ENCODE peak calls at places on chromosomes 11 and 22, in eight cellular contexts. One of them, this sample, is unnamed.

GRCh38 chr11:104522650-104523049 is 358.7 kb upstream of the PDGFD start:
- DNase-seq in body of pancreas: peak; percentile 73
- DNase-seq in left ventricle myocardium inferior: no peak
- DNase-seq in AG04450: peak; percentile 13
- DNase-seq in ascending aorta: no peak
- DNase-seq in transverse colon: no peak
- DNase-seq in fibroblast of lung: peak; percentile 24
- DNase-seq in thoracic aorta: no peak
- DNase-seq in this sample: no peak

GRCh38 chr22:50601669-50602337 is 1.2 kb downstream of the MAPK8IP2 start:
- DNase-seq in body of pancreas: no peak
- DNase-seq in left ventricle myocardium inferior: no peak
- DNase-seq in AG04450: no peak
- DNase-seq in ascending aorta: no peak
- DNase-seq in transverse colon: no peak
- DNase-seq in fibroblast of lung: no peak
- DNase-seq in thoracic aorta: no peak
- DNase-seq in this sample: no peak

GRCh38 chr11:67230406-67230805 is 35.9 kb upstream of the GRK2 start:
- DNase-seq in body of pancreas: no peak
- DNase-seq in left ventricle myocardium inferior: no peak
- DNase-seq in AG04450: no peak
- DNase-seq in ascending aorta: no peak
- DNase-seq in transverse colon: no peak
- DNase-seq in fibroblast of lung: no peak
- DNase-seq in thoracic aorta: no peak
- DNase-seq in this sample: no peak

GRCh38 chr11:34936945-34937344 is 20.5 kb downstream of the PDHX start:
- DNase-seq in body of pancreas: no peak
- DNase-seq in left ventricle myocardium inferior: no peak
- DNase-seq in AG04450: no peak
- DNase-seq in ascending aorta: no peak
- DNase-seq in transverse colon: no peak
- DNase-seq in fibroblast of lung: no peak
- DNase-seq in thoracic aorta: no peak
- DNase-seq in this sample: no peak

GRCh38 chr22:46072030-46072881 is 78.1 kb upstream of the PPARA start:
- DNase-seq in body of pancreas: peak; percentile 63
- DNase-seq in left ventricle myocardium inferior: peak; percentile 75
- DNase-seq in AG04450: no peak
- DNase-seq in ascending aorta: peak; percentile 83
- DNase-seq in transverse colon: peak; percentile 84
- DNase-seq in fibroblast of lung: no peak
- DNase-seq in thoracic aorta: no peak
- DNase-seq in this sample: peak; percentile 48

GRCh38 chr22:44088976-44089570 is 65.0 kb downstream of the PARVB start:
- DNase-seq in body of pancreas: no peak
- DNase-seq in left ventricle myocardium inferior: peak; percentile 66
- DNase-seq in AG04450: no peak
- DNase-seq in ascending aorta: no peak
- DNase-seq in transverse colon: peak; percentile 22
- DNase-seq in fibroblast of lung: no peak
- DNase-seq in thoracic aorta: no peak
- DNase-seq in this sample: no peak

GRCh38 chr11:128936546-128937275 is 6.0 kb downstream of the TP53AIP1 start:
- DNase-seq in body of pancreas: no peak
- DNase-seq in left ventricle myocardium inferior: no peak
- DNase-seq in AG04450: no peak
- DNase-seq in ascending aorta: no peak
- DNase-seq in transverse colon: no peak
- DNase-seq in fibroblast of lung: no peak
- DNase-seq in thoracic aorta: no peak
- DNase-seq in this sample: no peak

GRCh38 chr11:8233691-8234424 is 29.8 kb downstream of the LMO1 start:
- DNase-seq in body of pancreas: no peak
- DNase-seq in left ventricle myocardium inferior: no peak
- DNase-seq in AG04450: no peak
- DNase-seq in ascending aorta: no peak
- DNase-seq in transverse colon: no peak
- DNase-seq in fibroblast of lung: no peak
- DNase-seq in thoracic aorta: no peak
- DNase-seq in this sample: no peak

GRCh38 chr11:48103621-48104561 is 112.7 kb upstream of the OR4B1 start:
- DNase-seq in body of pancreas: no peak
- DNase-seq in left ventricle myocardium inferior: no peak
- DNase-seq in AG04450: no peak
- DNase-seq in ascending aorta: no peak
- DNase-seq in transverse colon: peak; percentile 51
- DNase-seq in fibroblast of lung: no peak
- DNase-seq in thoracic aorta: no peak
- DNase-seq in this sample: no peak

GRCh38 chr11:96149743-96150555 is 193.0 kb downstream of the MAML2 start:
- DNase-seq in body of pancreas: no peak
- DNase-seq in left ventricle myocardium inferior: no peak
- DNase-seq in AG04450: peak; percentile 68
- DNase-seq in ascending aorta: no peak
- DNase-seq in transverse colon: no peak
- DNase-seq in fibroblast of lung: no peak
- DNase-seq in thoracic aorta: no peak
- DNase-seq in this sample: no peak

DNA sequence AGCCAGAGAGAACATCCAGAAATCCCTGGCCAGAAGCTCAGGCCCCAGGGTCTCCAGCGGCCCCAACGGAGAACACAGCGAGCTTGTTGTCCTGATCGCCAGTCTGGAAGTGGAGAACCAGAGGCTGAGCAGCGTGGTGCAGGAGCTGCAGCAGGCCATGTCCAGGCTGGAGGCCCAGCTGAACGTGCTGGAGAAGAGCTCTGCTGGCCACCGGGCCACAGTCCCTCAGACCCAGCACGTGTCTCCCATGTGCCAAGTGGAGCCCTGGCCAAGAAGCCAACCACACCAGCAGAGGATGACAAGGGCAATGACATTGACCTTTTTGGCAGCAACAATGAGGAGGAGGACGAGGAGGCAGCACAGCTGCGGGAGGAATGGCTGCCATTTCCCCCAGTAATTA is 20.6 kb upstream of the SCGB1D1 start:
- DNase-seq in body of pancreas: no peak
- DNase-seq in left ventricle myocardium inferior: peak; percentile 38
- DNase-seq in AG04450: no peak
- DNase-seq in ascending aorta: no peak
- DNase-seq in transverse colon: no peak
- DNase-seq in fibroblast of lung: no peak
- DNase-seq in thoracic aorta: no peak
- DNase-seq in this sample: no peak
- H3K4me3 ChIP-seq in body of pancreas: no peak overlapping the region
- H3K4me3 ChIP-seq in left ventricle myocardium inferior: no peak overlapping the region
- H3K4me3 ChIP-seq in AG04450: no peak overlapping the region
- H3K4me3 ChIP-seq in ascending aorta: no peak overlapping the region
- H3K4me3 ChIP-seq in transverse colon: no peak overlapping the region
- H3K4me3 ChIP-seq in fibroblast of lung: no peak overlapping the region
- H3K4me3 ChIP-seq in thoracic aorta: no peak overlapping the region
- H3K4me3 ChIP-seq in this sample: no peak overlapping the region

GRCh38 chr11:15683528-15683927 is 568.8 kb downstream of the INSC start:
- DNase-seq in body of pancreas: no peak
- DNase-seq in left ventricle myocardium inferior: no peak
- DNase-seq in AG04450: no peak
- DNase-seq in ascending aorta: no peak
- DNase-seq in transverse colon: no peak
- DNase-seq in fibroblast of lung: no peak
- DNase-seq in thoracic aorta: no peak
- DNase-seq in this sample: no peak
- TF ChIP-seq CTCF in body of pancreas: no peak
- TF ChIP-seq CTCF in left ventricle myocardium inferior: no peak
- TF ChIP-seq CTCF in AG04450: no peak
- TF ChIP-seq CTCF in ascending aorta: no peak
- TF ChIP-seq CTCF in transverse colon: no peak
- TF ChIP-seq CTCF in fibroblast of lung: no peak
- TF ChIP-seq CTCF in thoracic aorta: no peak
- TF ChIP-seq CTCF in this sample: no peak

DNA sequence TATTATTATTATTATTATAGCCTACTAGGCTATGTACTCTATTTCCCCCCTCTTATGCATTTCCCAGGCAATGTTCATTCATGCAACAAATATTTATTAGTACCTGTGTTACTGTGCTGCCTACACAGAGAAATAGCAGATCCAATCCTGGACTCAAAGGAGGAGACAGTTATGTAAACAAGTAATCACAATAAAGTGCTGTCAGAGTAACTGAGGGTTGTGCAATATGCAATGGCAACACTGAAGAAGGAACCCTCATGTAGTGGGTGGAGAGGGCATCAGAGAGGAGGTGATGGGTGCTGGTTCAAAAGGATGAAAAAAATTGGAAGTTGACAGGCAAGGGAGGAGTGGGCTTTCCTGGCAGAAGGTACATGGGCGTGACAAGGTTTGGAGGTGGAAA is 881 bp upstream of the P4HA3 start:
- DNase-seq in body of pancreas: no peak
- DNase-seq in left ventricle myocardium inferior: no peak
- DNase-seq in AG04450: no peak
- DNase-seq in ascending aorta: no peak
- DNase-seq in transverse colon: no peak
- DNase-seq in fibroblast of lung: no peak
- DNase-seq in thoracic aorta: no peak
- DNase-seq in this sample: no peak
- H3K27me3 ChIP-seq in body of pancreas: no peaks in the 10 kb centered on the region
- H3K27me3 ChIP-seq in left ventricle myocardium inferior: peaks cover 23% of the 10 kb centered on the region
- H3K27me3 ChIP-seq in AG04450: no peaks in the 10 kb centered on the region
- H3K27me3 ChIP-seq in ascending aorta: no peaks in the 10 kb centered on the region
- H3K27me3 ChIP-seq in transverse colon: no peaks in the 10 kb centered on the region
- H3K27me3 ChIP-seq in fibroblast of lung: no peaks in the 10 kb centered on the region
- H3K27me3 ChIP-seq in thoracic aorta: no peaks in the 10 kb centered on the region
- H3K27me3 ChIP-seq in this sample: no peaks in the 10 kb centered on the region

DNA sequence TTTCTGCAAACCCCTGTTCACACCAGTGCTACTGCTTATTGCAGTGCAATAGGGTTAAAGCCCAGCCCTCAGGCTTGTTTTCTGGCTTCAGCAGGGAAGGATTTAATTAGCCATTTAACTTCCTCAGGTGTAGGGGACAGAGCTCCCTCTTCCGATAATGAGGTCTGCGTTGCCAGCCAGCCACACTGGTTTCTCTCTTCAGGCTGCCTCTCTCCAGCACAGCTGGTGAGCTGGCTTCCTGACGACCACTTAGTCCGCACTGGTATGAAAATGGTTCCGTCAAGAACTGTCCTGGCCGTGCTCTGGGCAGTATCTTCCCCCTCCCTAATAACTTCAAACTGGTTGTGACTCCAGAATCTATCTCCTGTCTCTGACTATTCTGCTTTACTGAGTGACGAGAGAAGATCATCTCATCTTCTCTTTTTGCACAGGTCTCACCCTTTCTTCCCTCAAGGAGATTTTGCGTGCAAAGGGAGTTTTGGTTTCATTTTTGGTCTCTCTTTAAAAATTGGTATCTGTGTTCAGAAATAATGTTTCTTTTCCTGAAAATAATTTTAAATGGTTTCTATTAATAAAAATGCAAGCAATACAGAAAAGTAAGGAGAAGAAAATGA is 49.2 kb downstream of the CNTN5 start:
- DNase-seq in body of pancreas: no peak
- DNase-seq in left ventricle myocardium inferior: no peak
- DNase-seq in AG04450: no peak
- DNase-seq in ascending aorta: no peak
- DNase-seq in transverse colon: peak; percentile 12
- DNase-seq in fibroblast of lung: peak; percentile 9
- DNase-seq in thoracic aorta: no peak
- DNase-seq in this sample: no peak
- H3K4me3 ChIP-seq in body of pancreas: peak overlapping the region; percentile 38
- H3K4me3 ChIP-seq in left ventricle myocardium inferior: peak overlapping the region; percentile 57
- H3K4me3 ChIP-seq in AG04450: peak overlapping the region; percentile 23
- H3K4me3 ChIP-seq in ascending aorta: peak overlapping the region; percentile 59
- H3K4me3 ChIP-seq in transverse colon: no peak overlapping the region
- H3K4me3 ChIP-seq in fibroblast of lung: peak overlapping the region; percentile 35
- H3K4me3 ChIP-seq in thoracic aorta: peak overlapping the region; percentile 75
- H3K4me3 ChIP-seq in this sample: no peak overlapping the region

DNA sequence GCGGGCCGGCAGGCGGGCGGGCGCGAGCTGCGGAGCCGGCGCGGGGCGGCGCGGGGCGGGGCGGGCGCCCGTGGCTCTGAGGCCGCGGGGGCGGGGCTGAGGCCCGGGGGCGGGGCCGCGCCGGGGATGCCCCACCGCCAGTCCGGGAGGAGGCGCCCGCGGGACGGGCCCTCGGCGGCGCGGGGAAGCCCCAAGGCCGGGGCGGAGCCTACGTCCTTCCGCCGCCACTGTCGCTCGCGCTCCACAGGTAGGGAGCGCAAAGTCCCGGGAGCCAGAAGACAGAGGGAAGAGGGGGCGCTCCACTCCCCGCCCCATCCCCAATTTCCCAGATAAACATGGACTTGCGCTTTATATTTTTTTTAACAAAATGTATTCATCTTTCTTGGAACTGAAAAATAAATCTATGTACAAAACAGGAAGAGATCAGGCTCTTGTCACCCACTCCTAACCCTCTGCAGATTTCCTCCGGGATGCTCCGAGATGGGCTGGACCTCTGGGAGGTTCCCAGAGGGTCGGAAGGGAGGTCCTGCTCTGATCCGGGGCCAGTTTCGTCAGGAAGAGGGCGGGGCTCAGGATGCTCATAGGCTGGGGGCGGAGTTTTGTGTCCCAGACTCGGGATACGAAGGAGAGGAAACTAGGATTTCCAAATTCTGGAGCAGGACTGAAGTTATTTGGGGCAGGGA is at the start of gene MAP4K2:
- DNase-seq in body of pancreas: peak; percentile 88
- DNase-seq in left ventricle myocardium inferior: peak; percentile 91
- DNase-seq in AG04450: peak; percentile 33
- DNase-seq in ascending aorta: peak; percentile 95
- DNase-seq in transverse colon: peak; percentile 93
- DNase-seq in fibroblast of lung: peak; percentile 82
- DNase-seq in thoracic aorta: peak; percentile 78
- DNase-seq in this sample: peak; percentile 92
- TF ChIP-seq CTCF in body of pancreas: peak; percentile 21
- TF ChIP-seq CTCF in left ventricle myocardium inferior: peak; percentile 38
- TF ChIP-seq CTCF in AG04450: peak; percentile 7
- TF ChIP-seq CTCF in ascending aorta: peak; percentile 15
- TF ChIP-seq CTCF in transverse colon: peak; percentile 12
- TF ChIP-seq CTCF in fibroblast of lung: peak; percentile 7
- TF ChIP-seq CTCF in thoracic aorta: peak; percentile 12
- TF ChIP-seq CTCF in this sample: peak; percentile 42

DNA sequence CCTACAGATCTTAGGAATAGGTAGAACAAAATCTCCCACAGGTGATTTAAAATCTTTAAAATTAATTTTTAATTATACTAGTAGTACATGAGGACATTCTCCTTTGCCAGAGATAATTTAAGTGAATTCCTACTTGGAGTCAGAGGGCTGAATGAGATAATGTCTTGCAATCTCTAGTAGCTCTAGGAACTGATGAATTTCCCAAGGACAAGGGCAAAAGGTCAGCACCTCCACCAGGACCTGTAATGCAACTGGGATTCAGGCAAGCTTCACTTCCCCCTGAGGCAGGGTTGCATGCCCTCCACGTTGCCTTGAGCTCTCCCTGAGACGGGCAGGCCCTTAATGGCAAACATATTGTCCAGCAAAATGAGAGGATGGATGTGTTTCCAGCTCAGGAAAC is 330.3 kb upstream of the PITPNB start:
- DNase-seq in body of pancreas: no peak
- DNase-seq in left ventricle myocardium inferior: no peak
- DNase-seq in AG04450: no peak
- DNase-seq in ascending aorta: no peak
- DNase-seq in transverse colon: no peak
- DNase-seq in fibroblast of lung: no peak
- DNase-seq in thoracic aorta: no peak
- DNase-seq in this sample: no peak
- H3K27me3 ChIP-seq in body of pancreas: no peaks in the 10 kb centered on the region
- H3K27me3 ChIP-seq in left ventricle myocardium inferior: no peaks in the 10 kb centered on the region
- H3K27me3 ChIP-seq in AG04450: no peaks in the 10 kb centered on the region
- H3K27me3 ChIP-seq in ascending aorta: no peaks in the 10 kb centered on the region
- H3K27me3 ChIP-seq in transverse colon: no peaks in the 10 kb centered on the region
- H3K27me3 ChIP-seq in fibroblast of lung: no peaks in the 10 kb centered on the region
- H3K27me3 ChIP-seq in thoracic aorta: no peaks in the 10 kb centered on the region
- H3K27me3 ChIP-seq in this sample: no peaks in the 10 kb centered on the region

GRCh38 chr22:31627223-31627731 is 34.7 kb downstream of the PISD start:
- DNase-seq in body of pancreas: no peak
- DNase-seq in left ventricle myocardium inferior: no peak
- DNase-seq in AG04450: no peak
- DNase-seq in ascending aorta: no peak
- DNase-seq in transverse colon: no peak
- DNase-seq in fibroblast of lung: no peak
- DNase-seq in thoracic aorta: no peak
- DNase-seq in this sample: no peak
- H3K4me3 ChIP-seq in body of pancreas: no peak overlapping the region
- H3K4me3 ChIP-seq in left ventricle myocardium inferior: no peak overlapping the region
- H3K4me3 ChIP-seq in AG04450: no peak overlapping the region
- H3K4me3 ChIP-seq in ascending aorta: no peak overlapping the region
- H3K4me3 ChIP-seq in transverse colon: no peak overlapping the region
- H3K4me3 ChIP-seq in fibroblast of lung: no peak overlapping the region
- H3K4me3 ChIP-seq in thoracic aorta: no peak overlapping the region
- H3K4me3 ChIP-seq in this sample: no peak overlapping the region

This sample was measured in Caco-2.